ENCODE peak calls at places on chromosome X, in ten cellular contexts. O is stimulated activated CD4-positive, alpha-beta T cell treated with anti-CD3 and anti-CD28 coated beads, Interleukin-1b, Interleukin-23, amount 100 ng/mL, for 24 hours; D is GDM1; S is effector memory CD8-positive, alpha-beta T cell; R is neural progenitor cell; Z is iPS-NIHi11; F is EH; N is NCI-H1105 treated with DMSO at 0.1 percent for 48 hours; X is PC-3; K is EL. W is an unnamed sample.

GRCh38 chrX:1430451-1430850 is 22.3 kb downstream of the ASMTL start:
- DNase-seq in O (no peak), R (no peak), K (no peak), D (no peak), N (no peak), F (no peak), X (no peak), S (no peak), Z (no peak), W (no peak)

GRCh38 chrX:45070116-45071007 is 130.3 kb downstream of the DIPK2B start:
- DNase-seq in Z (peak; percentile 6), O (no peak), X (peak; percentile 68), S (peak; percentile 5), F (peak; percentile 51), R (peak; percentile 27), D (peak; percentile 28), K (peak; percentile 37), N (peak; percentile 36), W (no peak)

GRCh38 chrX:103629295-103630170 is 758 bp downstream of the TCEAL1 start:
- DNase-seq in F (peak; percentile 76), X (peak; percentile 75), K (peak; percentile 70), N (peak; percentile 56), S (no peak), D (peak; percentile 41), R (peak; percentile 85), O (no peak), Z (peak; percentile 57), W (no peak)

GRCh38 chrX:77788050-77788449 is 2.0 kb upstream of the ATRX start:
- DNase-seq in F (peak; percentile 16), R (no peak), S (no peak), O (no peak), N (no peak), Z (peak; percentile 2), X (no peak), K (peak; percentile 63), D (no peak), W (peak; percentile 33)

GRCh38 chrX:105882581-105883275 is 60.4 kb downstream of the NRK start:
- DNase-seq in F (no peak), R (no peak), O (no peak), D (no peak), X (no peak), S (no peak), Z (no peak), N (peak; percentile 78), K (no peak), W (no peak)

GRCh38 chrX:67543818-67544217 is at the start of gene AR:
- DNase-seq in S (no peak), O (no peak), R (peak; percentile 84), F (peak; percentile 81), D (no peak), Z (peak; percentile 51), N (no peak), K (peak; percentile 72), X (no peak), W (peak; percentile 45)

GRCh38 chrX:38973327-38973726 is 172.1 kb downstream of the MID1IP1 start:
- DNase-seq in X (peak; percentile 56), F (peak; percentile 25), S (no peak), K (peak; percentile 53), R (no peak), D (no peak), O (no peak), N (no peak), Z (no peak), W (no peak)

GRCh38 chrX:38018734-38019410 is 12.5 kb downstream of the SYTL5 start:
- DNase-seq in Z (no peak), N (no peak), X (no peak), S (no peak), O (no peak), R (no peak), D (no peak), F (no peak), K (no peak), W (no peak)

GRCh38 chrX:37776987-37777325 is 2.9 kb upstream of the CYBB start:
- DNase-seq in O (no peak), N (no peak), S (no peak), X (no peak), R (no peak), F (no peak), Z (no peak), K (no peak), D (no peak), W (no peak)

GRCh38 chrX:105515561-105515960 is 295.1 kb upstream of the TEX13A start:
- DNase-seq in S (no peak), D (no peak), F (no peak), R (no peak), N (no peak), K (no peak), X (peak; percentile 32), O (no peak), Z (no peak), W (no peak)

GRCh38 chrX:111098874-111099273 is 2.9 kb downstream of the PAK3 start:
- DNase-seq in N (no peak), K (peak; percentile 7), S (peak; percentile 57), F (peak; percentile 7), X (peak; percentile 30), R (peak; percentile 89), D (no peak), O (peak; percentile 54), Z (peak; percentile 86), W (no peak)

GRCh38 chrX:53374923-53375322 is 47.5 kb downstream of the SMC1A start:
- DNase-seq in N (no peak), Z (no peak), O (no peak), F (no peak), R (no peak), D (no peak), S (no peak), X (no peak), K (no peak), W (no peak)

GRCh38 chrX:5388087-5388486 is 840.6 kb downstream of the NLGN4X start:
- DNase-seq in F (no peak), Z (no peak), X (no peak), K (no peak), O (no peak), S (no peak), R (no peak), D (no peak), N (no peak), W (no peak)

GRCh38 chrX:13793897-13794296 is 23.0 kb downstream of the GPM6B start:
- DNase-seq in R (no peak), N (no peak), K (no peak), O (no peak), S (no peak), Z (no peak), D (no peak), F (no peak), X (no peak), W (no peak)

GRCh38 chrX:111568356-111568755 is 56.9 kb downstream of the SERTM2 start:
- DNase-seq in K (peak; percentile 5), N (no peak), X (peak; percentile 2), F (peak; percentile 0), O (no peak), S (no peak), R (peak; percentile 59), D (no peak), Z (peak; percentile 23), W (no peak)

GRCh38 chrX:3811331-3812311 is 98.2 kb upstream of the PRKX start:
- DNase-seq in Z (no peak), K (peak; percentile 14), D (peak; percentile 50), R (peak; percentile 34), X (no peak), S (peak; percentile 27), O (no peak), F (peak; percentile 55), N (peak; percentile 52), W (no peak)

GRCh38 chrX:16610121-16610565 is 39.8 kb upstream of the S100G start:
- DNase-seq in R (no peak), D (no peak), K (peak; percentile 63), F (peak; percentile 79), N (no peak), O (no peak), Z (no peak), X (peak; percentile 84), S (no peak), W (no peak)

GRCh38 chrX:48891402-48892288 is 5.9 kb downstream of the TIMM17B start:
- DNase-seq in N (peak; percentile 78), D (peak; percentile 80), X (peak; percentile 91), S (peak; percentile 68), R (peak; percentile 90), Z (peak; percentile 64), K (peak; percentile 87), F (peak; percentile 92), O (peak; percentile 42), W (no peak)

GRCh38 chrX:125322431-125322830 is 2.8 kb downstream of the TEX13C start:
- DNase-seq in D (no peak), R (no peak), F (no peak), Z (no peak), K (no peak), O (no peak), N (no peak), S (no peak), X (no peak), W (no peak)

GRCh38 chrX:34903316-34903715 is 39.3 kb upstream of the FAM47B start:
- DNase-seq in R (no peak), S (no peak), D (no peak), K (peak; percentile 47), F (peak; percentile 78), Z (no peak), X (peak; percentile 45), O (no peak), N (no peak), W (no peak)

GRCh38 chrX:51891821-51892551 is 1.4 kb upstream of the MAGED1 start:
- DNase-seq in F (peak; percentile 93), S (no peak), K (peak; percentile 67), Z (no peak), X (no peak), O (no peak), N (peak; percentile 1), R (peak; percentile 11), D (no peak), W (no peak)

GRCh38 chrX:65532016-65532415 is 2.6 kb downstream of the LAS1L start:
- DNase-seq in X (no peak), N (no peak), Z (no peak), K (no peak), F (no peak), R (no peak), O (no peak), S (no peak), D (no peak), W (no peak)

GRCh38 chrX:131675596-131676194 is 131.8 kb downstream of the OR13H1 start:
- DNase-seq in S (no peak), Z (peak; percentile 47), F (no peak), D (no peak), X (peak; percentile 45), N (peak; percentile 13), K (no peak), O (no peak), R (peak; percentile 39), W (no peak)

GRCh38 chrX:152635941-152636340 is 1.8 kb upstream of the GABRQ start:
- DNase-seq in R (peak; percentile 74), N (peak; percentile 67), K (peak; percentile 44), X (peak; percentile 71), D (no peak), F (peak; percentile 58), S (no peak), O (no peak), Z (peak; percentile 29), W (no peak)

GRCh38 chrX:119189586-119189985 is 46.5 kb upstream of the PGRMC1 start:
- DNase-seq in S (no peak), K (no peak), X (no peak), O (no peak), D (no peak), R (no peak), F (no peak), Z (no peak), N (no peak), W (no peak)

GRCh38 chrX:9148626-9149385 is 114.9 kb upstream of the FAM9B start:
- DNase-seq in N (no peak), D (no peak), O (no peak), Z (peak; percentile 14), X (peak; percentile 76), R (peak; percentile 20), F (peak; percentile 86), K (peak; percentile 80), S (no peak), W (peak; percentile 65)

GRCh38 chrX:154545673-154546274 is 872 bp downstream of the G6PD start:
- DNase-seq in O (no peak), N (no peak), F (no peak), R (no peak), D (no peak), Z (no peak), K (no peak), S (no peak), X (no peak), W (no peak)

GRCh38 chrX:49106930-49107329 is 16.6 kb downstream of the GPKOW start:
- DNase-seq in O (no peak), D (peak; percentile 25), N (no peak), Z (peak; percentile 36), S (no peak), K (peak; percentile 30), F (peak; percentile 55), X (peak; percentile 34), R (peak; percentile 47), W (no peak)